ENCODE peak calls at places on chromosomes 6 and 20, in six cellular contexts. O is GM20000, K is foreskin fibroblast, Y is choroid plexus epithelial cell, V is astrocyte of the spinal cord, Q is GM13976. N is an unnamed sample.

GRCh38 chr6:132673376-132674094 is 14.6 kb upstream of the TAAR1 start:
- DNase-seq in O (no peak), K (no peak), Q (no peak), Y (peak; percentile 10), V (no peak), N (no peak)

GRCh38 chr20:35117148-35117547 is 24.5 kb upstream of the TRPC4AP start:
- DNase-seq in Y (peak; percentile 20), O (no peak), V (peak; percentile 8), K (peak; percentile 15), Q (no peak), N (no peak)

GRCh38 chr20:12252793-12253192 is 335.1 kb downstream of the BTBD3 start:
- DNase-seq in V (peak; percentile 35), K (no peak), Q (no peak), Y (peak; percentile 43), O (no peak), N (no peak)

GRCh38 chr6:134351615-134352474 is 33.9 kb upstream of the SGK1 start:
- DNase-seq in O (no peak), Y (peak; percentile 36), Q (no peak), K (no peak), V (peak; percentile 22), N (no peak)

GRCh38 chr6:125931733-125932450 is 24.7 kb upstream of the HINT3 start:
- DNase-seq in Q (peak; percentile 33), Y (peak; percentile 43), V (no peak), O (peak; percentile 32), K (no peak), N (no peak)

GRCh38 chr6:68572525-68572924 is 62.6 kb upstream of the ADGRB3 start:
- DNase-seq in O (peak; percentile 45), Q (peak; percentile 40), K (peak; percentile 39), Y (peak; percentile 43), V (peak; percentile 11), N (no peak)

GRCh38 chr6:391559-392440 is at the start of gene IRF4:
- DNase-seq in O (peak; percentile 97), V (no peak), Y (no peak), K (peak; percentile 34), Q (peak; percentile 95), N (no peak)

GRCh38 chr6:144809120-144809519 is 524.0 kb downstream of the UTRN start:
- DNase-seq in O (no peak), V (no peak), K (peak; percentile 70), Y (no peak), Q (no peak), N (no peak)

GRCh38 chr6:786946-787763 is 94.2 kb upstream of the EXOC2 start:
- DNase-seq in O (peak; percentile 46), Y (peak; percentile 37), V (no peak), Q (peak; percentile 53), K (peak; percentile 23), N (no peak)

GRCh38 chr20:4161447-4162251 is 146.3 kb upstream of the RNF24 start:
- DNase-seq in Y (peak; percentile 48), Q (no peak), O (no peak), K (no peak), V (peak; percentile 7), N (peak; percentile 90)

GRCh38 chr6:56671160-56671559 is 28.5 kb upstream of the DST start:
- DNase-seq in O (no peak), K (no peak), Q (no peak), Y (no peak), V (no peak), N (no peak)

DNA sequence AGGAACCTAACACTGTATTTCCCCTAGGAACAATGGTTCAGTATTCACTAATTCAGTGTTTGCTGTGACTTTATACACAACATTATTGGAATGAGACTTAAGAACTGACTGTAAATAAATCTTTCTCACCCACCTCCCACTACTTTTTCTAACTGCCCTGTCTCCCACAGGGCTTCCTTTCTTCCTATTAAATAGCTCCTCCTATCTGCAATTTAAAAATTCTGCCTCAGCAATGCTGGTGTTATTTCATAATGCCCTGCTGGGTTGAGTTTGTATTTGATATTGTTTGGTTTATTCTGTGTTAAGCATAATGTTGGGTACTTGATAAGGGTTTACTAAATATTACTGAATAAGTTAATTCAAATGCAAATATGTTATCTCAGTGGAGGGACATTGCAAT is 573.1 kb upstream of the RNF217 start:
- DNase-seq in K (no peak), V (no peak), Y (peak; percentile 42), O (no peak), Q (no peak), N (no peak)
- TF ChIP-seq CTCF in K (no peak), V (no peak), Y (peak; percentile 24), O (no peak), Q (no peak), N (no peak)

DNA sequence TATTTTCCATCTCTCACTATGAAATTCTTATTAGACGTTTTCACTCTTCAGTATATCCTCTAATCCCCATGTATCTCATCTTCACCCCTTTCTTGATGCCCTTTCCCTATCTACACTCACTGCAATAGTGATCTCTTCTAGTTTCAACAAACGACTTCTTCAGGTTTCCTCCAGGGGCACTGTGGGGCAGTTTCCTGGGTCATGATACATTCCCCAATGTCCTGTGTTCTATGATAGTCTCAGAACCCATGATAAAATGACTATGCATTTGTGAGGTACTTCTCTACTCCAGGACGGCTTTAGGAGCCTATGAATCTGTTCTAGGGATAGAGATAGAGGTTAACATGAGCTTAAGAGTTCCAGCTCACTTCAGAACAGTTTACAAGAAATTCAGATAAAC is 183.3 kb downstream of the FOXC1 start:
- DNase-seq in Q (no peak), V (no peak), K (peak; percentile 36), O (no peak), Y (peak; percentile 33), N (no peak)
- TF ChIP-seq CTCF in Q (peak; percentile 22), V (peak; percentile 56), K (peak; percentile 48), O (peak; percentile 8), Y (peak; percentile 58), N (peak; percentile 24)

GRCh38 chr20:13898012-13898612 is 92.3 kb downstream of the SEL1L2 start:
- DNase-seq in Q (no peak), Y (no peak), V (no peak), O (no peak), K (no peak), N (no peak)
- TF ChIP-seq CTCF in Q (no peak), Y (no peak), V (no peak), O (no peak), K (peak; percentile 38), N (no peak)

DNA sequence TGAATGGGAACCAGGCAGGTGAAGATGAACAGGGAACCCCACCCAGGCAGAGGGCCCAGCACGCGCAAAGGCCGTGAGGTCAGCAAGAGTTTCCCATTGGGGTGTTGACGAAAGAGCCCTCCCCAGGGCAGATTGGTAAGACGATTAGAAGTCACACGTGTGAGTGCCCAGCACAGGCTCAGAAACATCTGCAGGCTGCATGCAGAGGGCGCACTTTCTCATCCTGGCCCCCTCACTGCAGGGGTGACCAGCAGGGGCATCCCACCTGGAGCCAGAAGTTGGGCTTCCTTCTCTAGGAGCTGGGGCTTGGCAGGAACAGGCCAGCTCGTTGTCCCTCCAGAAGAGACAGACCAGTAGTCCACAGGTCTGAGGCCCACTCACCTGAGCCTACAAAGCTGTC is 38.4 kb downstream of the VSTM2L start:
- DNase-seq in V (no peak), Y (no peak), K (no peak), O (no peak), Q (peak; percentile 41), N (no peak)
- TF ChIP-seq CTCF in V (peak; percentile 21), Y (peak; percentile 38), K (no peak), O (no peak), Q (peak; percentile 7), N (no peak)

N was measured in mucosa of descending colon.